ENCODE peak calls at places on chromosomes 4 and X, in ten cellular contexts. Y is H9, E is fibroblast of lung, S is kidney, F is PC-9, C is fibroblast of mammary gland, H is Peyer's patch, A is HCT116, M is WERI-Rb-1, P is cardiac muscle cell. U is an unnamed sample.

GRCh38 chr4:64846417-64846816 is 437.2 kb upstream of the TECRL start:
- DNase-seq in A (no peak), P (no peak), M (no peak), E (no peak), H (no peak), Y (no peak), F (no peak), S (no peak), C (no peak), U (no peak)

GRCh38 chrX:72005046-72005445 is 94.4 kb downstream of the NHSL2 start:
- DNase-seq in M (no peak), S (no peak), F (no peak), C (peak; percentile 43), H (no peak), Y (no peak), E (no peak), A (no peak), P (no peak), U (no peak)

GRCh38 chr4:58214376-58214775 is 1104.2 kb upstream of the IGFBP7 start:
- DNase-seq in H (no peak), C (no peak), Y (peak; percentile 37), M (no peak), S (no peak), A (no peak), E (no peak), P (no peak), F (no peak), U (no peak)

GRCh38 chr4:41204400-41204978 is 9.9 kb downstream of the APBB2 start:
- DNase-seq in Y (no peak), A (peak; percentile 67), F (peak; percentile 89), S (no peak), E (peak; percentile 57), H (no peak), P (no peak), M (no peak), C (peak; percentile 68), U (no peak)

GRCh38 chr4:145882594-145882993 is 56.0 kb downstream of the ZNF827 start:
- DNase-seq in E (no peak), S (no peak), A (no peak), M (no peak), H (no peak), F (no peak), P (no peak), C (no peak), Y (no peak), U (no peak)

GRCh38 chr4:8108991-8109390 is 49.6 kb downstream of the ABLIM2 start:
- DNase-seq in M (no peak), H (no peak), P (no peak), E (no peak), A (no peak), S (peak; percentile 65), C (no peak), F (no peak), Y (no peak), U (no peak)

GRCh38 chr4:59818656-59819055 is 1381.5 kb upstream of the ADGRL3 start:
- DNase-seq in H (no peak), F (peak; percentile 0), A (no peak), E (peak; percentile 6), S (no peak), M (no peak), Y (no peak), P (no peak), C (no peak), U (no peak)

GRCh38 chr4:41256740-41257256 is at the start of gene UCHL1:
- DNase-seq in E (peak; percentile 93), S (no peak), P (peak; percentile 80), F (peak; percentile 90), A (no peak), M (peak; percentile 97), H (no peak), C (peak; percentile 76), Y (peak; percentile 96), U (peak; percentile 71)

GRCh38 chr4:4839471-4839810 is 20.0 kb upstream of the MSX1 start:
- DNase-seq in P (no peak), Y (no peak), S (no peak), M (no peak), C (no peak), H (no peak), E (no peak), F (no peak), A (no peak), U (no peak)

GRCh38 chr4:3829954-3830773 is 64.0 kb downstream of the ADRA2C start:
- DNase-seq in F (no peak), C (no peak), P (no peak), Y (peak; percentile 64), E (no peak), M (peak; percentile 80), S (peak; percentile 65), H (no peak), A (no peak), U (no peak)

GRCh38 chrX:72107320-72107719 is 24.4 kb downstream of the RTL5 start:
- DNase-seq in M (no peak), E (no peak), A (no peak), P (no peak), F (no peak), Y (peak; percentile 20), S (no peak), H (no peak), C (peak; percentile 61), U (no peak)

GRCh38 chr4:118904418-118904817 is 15.8 kb downstream of the SYNPO2 start:
- DNase-seq in P (no peak), S (no peak), E (peak; percentile 31), C (no peak), Y (no peak), M (no peak), F (no peak), H (no peak), A (no peak), U (no peak)

GRCh38 chrX:129823115-129823514 is 20.6 kb downstream of the ZDHHC9 start:
- DNase-seq in A (no peak), Y (no peak), C (peak; percentile 53), E (peak; percentile 50), H (peak; percentile 61), F (peak; percentile 18), S (no peak), P (peak; percentile 28), M (peak; percentile 49), U (no peak)

GRCh38 chrX:66731398-66731797 is 92.5 kb upstream of the EDA2R start:
- DNase-seq in A (no peak), Y (no peak), M (no peak), S (no peak), C (peak; percentile 68), F (no peak), H (no peak), P (peak; percentile 49), E (peak; percentile 14), U (peak; percentile 26)

GRCh38 chr4:6674500-6675149 is 19.1 kb upstream of the S100P start:
- DNase-seq in E (peak; percentile 40), F (peak; percentile 53), C (peak; percentile 42), S (no peak), A (peak; percentile 63), P (peak; percentile 24), H (peak; percentile 59), M (peak; percentile 54), Y (no peak), U (no peak)
- TF ChIP-seq CTCF in E (no peak), F (peak; percentile 55), C (peak; percentile 32), S (no peak), A (no peak), P (peak; percentile 25), H (peak; percentile 55), M (peak; percentile 77), Y (peak; percentile 64), U (peak; percentile 38)

GRCh38 chr4:47490550-47490949 is 5.5 kb downstream of the ATP10D start:
- DNase-seq in M (peak; percentile 17), Y (peak; percentile 53), A (peak; percentile 36), H (no peak), S (no peak), E (peak; percentile 35), F (no peak), P (peak; percentile 14), C (peak; percentile 59), U (peak; percentile 33)
- TF ChIP-seq CTCF in M (peak; percentile 63), Y (peak; percentile 69), A (no peak), H (no peak), S (no peak), E (peak; percentile 33), F (peak; percentile 33), P (peak; percentile 40), C (peak; percentile 54), U (peak; percentile 59)

GRCh38 chr4:16196482-16197393 is 29.5 kb downstream of the TAPT1 start:
- DNase-seq in M (no peak), F (peak; percentile 14), C (peak; percentile 56), S (no peak), P (peak; percentile 62), A (peak; percentile 38), H (no peak), E (peak; percentile 74), Y (no peak), U (peak; percentile 30)

GRCh38 chr4:16202598-16202997 is 23.7 kb downstream of the TAPT1 start:
- DNase-seq in P (no peak), Y (no peak), F (no peak), E (no peak), S (no peak), H (no peak), A (no peak), C (peak; percentile 53), M (no peak), U (no peak)

GRCh38 chr4:16198271-16198670 is 28.0 kb downstream of the TAPT1 start:
- DNase-seq in M (no peak), P (no peak), A (no peak), F (no peak), C (no peak), H (no peak), S (no peak), E (no peak), Y (no peak), U (no peak)

GRCh38 chr4:16197842-16198241 is 28.4 kb downstream of the TAPT1 start:
- DNase-seq in P (no peak), E (no peak), S (no peak), H (no peak), A (no peak), C (no peak), F (no peak), M (no peak), Y (no peak), U (no peak)

DNA sequence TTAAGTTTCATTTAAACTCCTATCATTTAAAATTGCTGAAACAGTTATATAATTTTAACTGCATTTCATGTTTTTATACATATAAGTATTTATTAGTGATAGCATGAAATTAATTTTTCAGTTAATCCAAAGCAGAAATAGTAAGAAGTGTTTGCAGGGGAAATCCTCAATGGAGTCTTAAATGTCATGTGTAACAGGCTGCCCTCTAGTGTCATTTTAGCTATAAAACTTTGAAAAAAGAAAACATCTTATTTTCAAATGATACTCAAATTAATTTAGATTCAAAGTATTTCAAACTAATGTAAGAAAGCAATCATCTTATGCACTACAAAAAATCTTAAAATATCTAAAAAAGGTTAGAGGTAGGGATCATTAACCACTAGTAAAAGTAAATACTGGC is 27.1 kb downstream of the TAPT1 start:
- DNase-seq in P (peak; percentile 20), H (no peak), F (no peak), A (no peak), M (no peak), S (no peak), C (peak; percentile 49), Y (no peak), E (peak; percentile 56), U (no peak)
- TF ChIP-seq CTCF in P (peak; percentile 45), H (no peak), F (peak; percentile 61), A (peak; percentile 46), M (peak; percentile 19), S (peak; percentile 20), C (peak; percentile 32), Y (peak; percentile 66), E (no peak), U (no peak)

DNA sequence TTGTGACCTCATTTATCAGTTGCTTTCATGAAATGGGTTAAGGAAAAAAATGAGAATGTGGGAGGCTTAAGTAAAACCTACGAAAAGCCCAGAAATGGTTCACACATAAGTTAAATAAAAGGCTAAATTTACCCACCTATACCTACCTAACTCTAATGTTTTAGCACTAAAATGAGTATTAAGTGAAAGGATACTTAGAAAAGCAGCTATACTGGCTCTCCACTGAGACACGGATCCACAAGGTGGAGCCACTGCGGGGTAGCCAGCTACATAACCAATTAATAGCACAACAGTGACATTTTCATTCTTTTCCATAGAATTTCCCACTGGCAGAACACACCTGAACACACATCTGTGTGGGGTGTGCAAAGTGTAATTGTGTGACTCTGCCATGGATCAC is 101.9 kb downstream of the MAML3 start:
- DNase-seq in P (no peak), M (peak; percentile 68), S (no peak), A (peak; percentile 22), C (peak; percentile 58), H (no peak), Y (no peak), E (peak; percentile 58), F (peak; percentile 12), U (no peak)
- TF ChIP-seq CTCF in P (peak; percentile 70), M (peak; percentile 70), S (peak; percentile 62), A (peak; percentile 59), C (peak; percentile 82), H (no peak), Y (peak; percentile 72), E (peak; percentile 50), F (peak; percentile 42), U (peak; percentile 57)

U was measured in HFF-Myc.